ENCODE peak calls at places on chromosomes 11 and 22, in nine cellular contexts. R is NB4, T is IMR-90, N is A549, H is heart left ventricle, G is ovary, E is GM12891, W is stomach, U is lower leg skin. C is an unnamed sample.

GRCh38 chr11:117424781-117425180 is 97.1 kb downstream of the CEP164 start:
- DNase-seq in R (peak), T (no peak), N (no peak), H (no peak), G (no peak), E (no peak), W (no peak), U (no peak), C (no peak)

GRCh38 chr11:15819679-15820286 is 536.6 kb downstream of the SOX6 start:
- DNase-seq in R (peak), T (peak), N (peak), H (peak), G (peak), E (peak), W (peak), U (peak), C (peak)

GRCh38 chr11:67387518-67387917 is 4.3 kb upstream of the RAD9A start:
- DNase-seq in R (no peak), T (no peak), N (no peak), H (no peak), G (no peak), E (no peak), W (no peak), U (no peak), C (no peak)

GRCh38 chr11:60265373-60266214 is 14.9 kb upstream of the MS4A4A start:
- DNase-seq in R (peak), T (peak), N (peak), H (no peak), G (no peak), E (no peak), W (no peak), U (no peak), C (peak)

GRCh38 chr22:27876684-27877083 is 42.4 kb downstream of the PITPNB start:
- DNase-seq in R (no peak), T (peak), N (no peak), H (no peak), G (no peak), E (no peak), W (no peak), U (no peak), C (no peak)

GRCh38 chr22:41305646-41306045 is 4.3 kb downstream of the ZC3H7B start:
- DNase-seq in R (no peak), T (peak), N (no peak), H (no peak), G (no peak), E (no peak), W (no peak), U (no peak), C (no peak)

GRCh38 chr11:95337175-95337957 is 106.4 kb upstream of the SESN3 start:
- DNase-seq in R (no peak), T (peak), N (no peak), H (peak), G (peak), E (no peak), W (peak), U (no peak), C (no peak)

GRCh38 chr11:63583288-63583687 is 20.1 kb upstream of the PLAAT2 start:
- DNase-seq in R (no peak), T (no peak), N (no peak), H (no peak), G (no peak), E (no peak), W (no peak), U (no peak), C (no peak)

GRCh38 chr22:31039393-31039792 is 41.7 kb upstream of the SMTN start:
- DNase-seq in R (no peak), T (peak), N (no peak), H (peak), G (peak), E (no peak), W (no peak), U (no peak), C (no peak)

GRCh38 chr11:120122921-120123683 is 14.8 kb downstream of the TRIM29 start:
- DNase-seq in R (peak), T (no peak), N (no peak), H (no peak), G (no peak), E (no peak), W (no peak), U (no peak), C (no peak)

GRCh38 chr11:65692367-65692766 is 19.7 kb upstream of the KAT5 start:
- DNase-seq in R (no peak), T (no peak), N (no peak), H (no peak), G (no peak), E (no peak), W (peak), U (no peak), C (no peak)
- TF ChIP-seq POLR2A in R (no peak), T (no peak), N (no peak), H (no peak), G (no peak), E (no peak), W (no peak), U (no peak), C (no peak)

DNA sequence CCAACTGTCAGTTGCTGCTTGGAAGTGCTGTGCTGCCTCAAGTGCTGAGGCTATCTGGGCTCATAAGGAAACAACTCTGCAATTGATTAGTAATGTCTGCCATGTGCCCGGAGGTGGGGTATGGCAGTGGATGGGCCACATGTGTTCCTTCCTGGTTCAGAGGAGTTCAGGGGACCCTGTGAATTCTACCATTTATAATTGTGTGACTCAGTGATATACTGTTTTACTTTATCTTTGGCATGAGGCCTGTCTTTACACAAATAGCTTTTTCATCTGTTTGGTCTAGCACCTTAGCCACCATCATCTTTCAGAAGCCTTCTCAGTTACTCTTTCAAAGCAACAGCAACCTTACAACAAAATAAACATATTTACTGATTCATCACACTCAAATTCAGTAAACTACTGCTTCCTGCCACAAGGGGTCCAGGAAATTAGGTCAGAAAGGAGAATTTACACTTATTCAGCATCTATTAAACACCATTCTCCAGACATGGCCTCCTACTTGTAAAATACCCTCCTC is 20.9 kb downstream of the DKK3 start:
- DNase-seq in R (no peak), T (peak), N (no peak), H (no peak), G (no peak), E (no peak), W (peak), U (no peak), C (no peak)
- TF ChIP-seq POLR2A in R (no peak), T (no peak), N (no peak), H (no peak), G (no peak), E (no peak), W (no peak), U (no peak), C (no peak)

GRCh38 chr22:42939941-42940653 is 74.9 kb downstream of the PACSIN2 start:
- DNase-seq in R (no peak), T (peak), N (peak), H (peak), G (no peak), E (no peak), W (peak), U (no peak), C (peak)
- TF ChIP-seq POLR2A in R (no peak), T (no peak), N (no peak), H (no peak), G (no peak), E (no peak), W (no peak), U (no peak), C (no peak)

DNA sequence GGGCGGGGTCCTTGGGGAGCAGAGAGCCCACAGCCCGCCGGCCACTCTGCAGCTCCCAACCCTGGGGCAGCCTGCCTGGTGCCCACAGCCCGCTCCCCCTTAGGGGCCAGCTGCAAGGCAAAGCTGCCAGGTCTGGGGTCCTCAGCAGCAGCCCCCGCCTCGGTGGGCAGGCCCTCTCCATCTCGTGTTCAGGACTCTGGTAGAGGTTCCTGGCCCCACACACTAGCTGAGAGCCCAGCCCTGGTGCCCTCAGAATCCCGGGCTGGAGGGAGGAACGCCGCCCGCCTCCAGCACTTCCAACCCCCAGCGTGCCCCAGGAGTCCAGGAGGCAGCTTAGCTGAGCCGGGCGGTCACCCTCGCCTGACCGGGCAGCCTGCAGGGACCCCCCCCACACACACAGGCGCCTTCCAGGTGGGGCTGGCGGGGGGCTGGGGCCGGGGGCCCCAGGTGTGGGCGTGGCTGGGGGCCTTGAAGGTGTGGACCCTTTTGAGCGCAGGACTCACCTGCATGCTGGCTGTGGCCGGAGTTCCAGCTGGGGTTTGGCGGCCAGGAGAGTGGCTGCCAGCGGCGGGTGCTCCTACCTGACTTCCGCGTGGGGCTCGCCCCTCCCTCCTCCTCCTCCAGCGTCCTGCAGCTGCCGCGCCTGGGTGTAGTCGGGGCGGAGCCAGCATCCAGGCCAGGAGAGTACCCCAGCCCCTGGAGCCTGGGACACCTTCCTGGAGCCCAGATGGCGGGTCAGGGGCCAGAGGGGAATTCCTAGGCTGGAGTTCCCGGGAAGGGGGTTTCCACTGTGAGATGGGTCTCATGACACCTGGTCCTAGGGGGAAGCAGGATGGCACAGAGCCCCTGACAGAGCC is at the start of gene ANO9:
- DNase-seq in R (no peak), T (no peak), N (no peak), H (peak), G (no peak), E (peak), W (peak), U (no peak), C (no peak)
- TF ChIP-seq POLR2A in R (no peak), T (no peak), N (no peak), H (no peak), G (no peak), E (peak), W (no peak), U (no peak), C (no peak)

GRCh38 chr22:50191041-50191740 is 5.5 kb downstream of the TRABD start:
- DNase-seq in R (peak), T (no peak), N (no peak), H (peak), G (no peak), E (no peak), W (peak), U (no peak), C (no peak)
- TF ChIP-seq POLR2A in R (no peak), T (no peak), N (no peak), H (no peak), G (no peak), E (peak), W (no peak), U (no peak), C (no peak)

GRCh38 chr11:7518811-7519562 is 5.2 kb downstream of the PPFIBP2 start:
- DNase-seq in R (no peak), T (no peak), N (no peak), H (no peak), G (no peak), E (no peak), W (no peak), U (no peak), C (no peak)

GRCh38 chr11:7522106-7522505 is 8.3 kb downstream of the PPFIBP2 start:
- DNase-seq in R (no peak), T (no peak), N (no peak), H (no peak), G (no peak), E (no peak), W (no peak), U (no peak), C (no peak)

GRCh38 chr11:7520981-7521487 is 7.2 kb downstream of the PPFIBP2 start:
- DNase-seq in R (peak), T (no peak), N (no peak), H (no peak), G (no peak), E (peak), W (no peak), U (no peak), C (no peak)

GRCh38 chr11:7522546-7522945 is 8.7 kb downstream of the PPFIBP2 start:
- DNase-seq in R (no peak), T (no peak), N (no peak), H (no peak), G (no peak), E (no peak), W (no peak), U (no peak), C (no peak)

DNA sequence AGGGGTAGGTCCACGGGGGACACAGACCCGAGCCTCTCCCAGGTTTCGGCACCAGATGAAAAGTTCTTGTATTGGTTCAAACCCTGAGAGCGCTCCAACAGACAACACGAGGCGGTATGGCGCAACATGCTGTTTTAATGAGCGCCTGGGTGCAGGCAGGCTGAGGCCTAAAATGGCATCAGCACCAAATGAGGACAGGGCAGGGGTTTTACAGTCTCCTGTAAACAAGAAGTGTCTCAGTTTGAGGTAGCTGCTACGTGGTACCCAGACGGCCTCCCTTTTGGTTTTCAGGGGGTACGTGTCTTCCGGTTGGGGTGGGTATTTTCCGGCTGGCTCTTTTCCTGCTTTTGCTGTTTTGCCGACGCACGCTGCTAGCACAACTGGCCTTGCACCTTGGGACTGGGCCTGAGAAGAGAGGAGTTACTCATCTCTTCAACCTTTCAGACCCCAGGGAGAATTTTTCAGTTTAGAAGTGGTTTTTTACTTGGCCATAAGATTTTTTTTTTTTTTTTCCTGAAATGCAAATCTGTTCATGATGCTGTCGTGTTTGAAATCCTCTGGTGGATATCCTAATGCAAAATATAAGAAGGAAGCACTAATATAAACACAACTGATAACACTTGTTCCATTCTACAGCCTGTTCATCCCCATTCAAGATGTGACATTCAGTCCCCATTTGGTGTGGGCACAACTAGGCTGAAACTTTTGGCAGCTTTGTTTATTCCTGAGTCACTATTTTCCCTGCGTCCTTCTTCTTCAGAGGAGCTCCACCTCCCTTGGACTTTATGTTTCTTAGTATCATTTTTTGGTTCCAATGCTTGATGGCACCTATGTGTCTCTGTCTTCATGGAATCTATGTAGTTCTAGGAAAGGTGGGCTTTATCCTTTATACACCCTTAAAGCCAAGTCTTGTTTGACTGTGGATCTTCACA is 6.5 kb downstream of the PPFIBP2 start:
- DNase-seq in R (peak), T (no peak), N (no peak), H (no peak), G (no peak), E (no peak), W (no peak), U (no peak), C (no peak)
- TF ChIP-seq POLR2A in R (no peak), T (no peak), N (no peak), H (no peak), G (no peak), E (peak), W (no peak), U (no peak), C (no peak)

C was measured in HCT116.